ENCODE peak calls at places on chromosomes 6 and 20, in six cellular contexts. Z is GM10248, N is activated T-cell treated with anti-CD3 and anti-CD28 coated beads for 1 hour, S is GDM1, C is PC-9, Y is suprapubic skin. T is an unnamed sample.

GRCh38 chr6:39892490-39893129 is 41.7 kb downstream of the MOCS1 start:
- DNase-seq in Z (peak), N (no peak), Y (no peak), S (no peak), C (no peak), T (no peak)

GRCh38 chr6:109187399-109188114 is 92.2 kb downstream of the CEP57L1 start:
- DNase-seq in Z (peak), C (peak), Y (no peak), S (peak), N (peak), T (peak)

GRCh38 chr20:64149141-64149540 is 15.1 kb upstream of the MYT1 start:
- DNase-seq in N (no peak), S (no peak), C (no peak), Y (peak), Z (no peak), T (no peak)

GRCh38 chr6:9657994-9658393 is 756.9 kb downstream of the TFAP2A start:
- DNase-seq in Z (no peak), C (peak), N (no peak), S (no peak), Y (no peak), T (no peak)

GRCh38 chr6:45558858-45559257 is 181.1 kb upstream of the SUPT3H start:
- DNase-seq in C (no peak), Z (no peak), S (no peak), Y (no peak), N (no peak), T (no peak)

GRCh38 chr6:134517145-134517658 is 199.3 kb upstream of the SGK1 start:
- DNase-seq in C (peak), S (no peak), N (no peak), Y (no peak), Z (no peak), T (no peak)

GRCh38 chr6:7159790-7160525 is 52.2 kb downstream of the RREB1 start:
- DNase-seq in Y (no peak), N (no peak), Z (no peak), S (no peak), C (no peak), T (no peak)

GRCh38 chr20:19921349-19921793 is 95.8 kb upstream of the NAA20 start:
- DNase-seq in Z (no peak), C (no peak), Y (no peak), S (no peak), N (no peak), T (no peak)

GRCh38 chr6:137883400-137883888 is 16.4 kb downstream of the TNFAIP3 start:
- DNase-seq in N (no peak), S (no peak), Y (no peak), Z (no peak), C (no peak), T (no peak)

GRCh38 chr6:156852858-156853216 is 75.7 kb downstream of the ARID1B start:
- DNase-seq in N (no peak), Y (no peak), S (no peak), Z (no peak), C (no peak), T (no peak)

GRCh38 chr20:1323256-1323655 is 5.7 kb downstream of the SDCBP2 start:
- DNase-seq in N (no peak), C (no peak), S (no peak), Y (peak), Z (no peak), T (no peak)

GRCh38 chr6:361411-362132 is 30.0 kb upstream of the IRF4 start:
- DNase-seq in Y (no peak), Z (no peak), S (no peak), N (no peak), C (no peak), T (no peak)

GRCh38 chr6:20565291-20565690 is 31.0 kb downstream of the CDKAL1 start:
- DNase-seq in C (no peak), Y (no peak), Z (no peak), S (no peak), N (no peak), T (no peak)

GRCh38 chr6:109458774-109459531 is 3.4 kb upstream of the MICAL1 start:
- DNase-seq in S (peak), N (no peak), Z (peak), Y (no peak), C (no peak), T (no peak)

GRCh38 chr20:18056174-18057105 is 1.3 kb downstream of the OVOL2 start:
- DNase-seq in Z (peak), Y (no peak), N (no peak), C (no peak), S (no peak), T (no peak)

GRCh38 chr6:155158044-155158843 is 105.6 kb upstream of the CLDN20 start:
- DNase-seq in Z (no peak), C (peak), S (no peak), Y (no peak), N (no peak), T (no peak)

GRCh38 chr20:37081717-37082289 is 14.0 kb downstream of the RBL1 start:
- DNase-seq in Y (no peak), N (peak), Z (peak), S (no peak), C (no peak), T (no peak)

GRCh38 chr6:155861821-155862220 is 406.2 kb upstream of the NOX3 start:
- DNase-seq in Y (no peak), C (no peak), S (no peak), N (no peak), Z (no peak), T (no peak)

GRCh38 chr6:40347571-40348011 is 239.6 kb downstream of the LRFN2 start:
- DNase-seq in Z (peak), C (no peak), S (no peak), N (no peak), Y (peak), T (no peak)

GRCh38 chr6:163438940-163439335 is 24.4 kb downstream of the QKI start:
- DNase-seq in C (no peak), Z (no peak), S (no peak), N (peak), Y (no peak), T (no peak)

GRCh38 chr20:63351811-63352591 is 9.1 kb downstream of the CHRNA4 start:
- DNase-seq in S (no peak), Z (no peak), Y (no peak), N (no peak), C (no peak), T (no peak)

GRCh38 chr6:44235269-44235668 is 11.6 kb upstream of the HSP90AB1 start:
- DNase-seq in S (no peak), N (no peak), Z (no peak), C (no peak), Y (no peak), T (no peak)

GRCh38 chr20:11995750-11996567 is 78.3 kb downstream of the BTBD3 start:
- DNase-seq in C (no peak), N (no peak), Z (no peak), S (no peak), Y (no peak), T (no peak)

GRCh38 chr6:47335456-47335855 is 25.8 kb upstream of the TNFRSF21 start:
- DNase-seq in C (no peak), S (peak), Y (no peak), N (no peak), Z (no peak), T (no peak)

GRCh38 chr6:2737885-2738284 is 12.8 kb downstream of the MYLK4 start:
- DNase-seq in C (no peak), S (no peak), Z (no peak), Y (no peak), N (no peak), T (no peak)

GRCh38 chr6:48691420-48691819 is 580.4 kb upstream of the PTCHD4 start:
- DNase-seq in Y (no peak), S (no peak), N (no peak), Z (no peak), C (no peak), T (no peak)

GRCh38 chr6:10347561-10348327 is 67.1 kb downstream of the TFAP2A start:
- DNase-seq in S (no peak), C (peak), Z (no peak), Y (no peak), N (no peak), T (no peak)

GRCh38 chr20:43459022-43459942 is 1.6 kb downstream of the SRSF6 start:
- DNase-seq in S (no peak), N (no peak), C (no peak), Y (peak), Z (no peak), T (no peak)

GRCh38 chr20:32984196-32984595 is 20.0 kb downstream of the SUN5 start:
- DNase-seq in Z (no peak), C (no peak), N (no peak), Y (no peak), S (no peak), T (no peak)

GRCh38 chr20:57231951-57232428 is 34.5 kb downstream of the BMP7 start:
- DNase-seq in Z (no peak), S (no peak), C (no peak), Y (no peak), N (no peak), T (no peak)

GRCh38 chr6:167742719-167743303 is 83.9 kb upstream of the AFDN start:
- DNase-seq in Y (no peak), C (no peak), N (no peak), S (no peak), Z (no peak), T (no peak)

GRCh38 chr6:33029297-33030184 is 20.1 kb upstream of the HLA-DOA start:
- DNase-seq in N (no peak), S (peak), Z (peak), Y (no peak), C (no peak), T (no peak)

T was measured in CMK.